ENCODE peak calls at places on chromosomes 3 and 15, in four cellular contexts. J is tibial artery; A is SJSA1; O is CD8-positive, alpha-beta T cell. C is an unnamed sample.

GRCh38 chr3:194148383-194148782 is 12.4 kb downstream of the HES1 start:
- DNase-seq in O (no peak), A (no peak), J (no peak), C (no peak)

GRCh38 chr15:49121901-49122300 is 33.5 kb downstream of the COPS2 start:
- DNase-seq in O (no peak), A (no peak), J (no peak), C (no peak)

GRCh38 chr3:139836656-139837464 is 98.1 kb upstream of the CLSTN2 start:
- DNase-seq in J (no peak), O (no peak), A (no peak), C (no peak)

GRCh38 chr3:9397331-9397910 is at the start of gene SETD5:
- DNase-seq in A (peak), J (peak), O (peak), C (peak)

GRCh38 chr3:12560505-12561188 is 3.8 kb downstream of the MKRN2 start:
- DNase-seq in J (no peak), A (no peak), O (no peak), C (no peak)

GRCh38 chr3:151219056-151219455 is 16.0 kb upstream of the GPR171 start:
- DNase-seq in J (no peak), A (no peak), O (no peak), C (no peak)

GRCh38 chr3:105791919-105792786 is 76.7 kb downstream of the CBLB start:
- DNase-seq in O (no peak), A (no peak), J (peak), C (no peak)

GRCh38 chr3:172626241-172626640 is 84.6 kb downstream of the NCEH1 start:
- DNase-seq in J (no peak), A (peak), O (no peak), C (no peak)

GRCh38 chr15:31023841-31024240 is 32.4 kb upstream of the MTMR10 start:
- DNase-seq in A (no peak), J (no peak), O (no peak), C (no peak)

GRCh38 chr15:32994810-32995424 is 199.6 kb downstream of the FMN1 start:
- DNase-seq in J (no peak), O (no peak), A (no peak), C (no peak)

GRCh38 chr3:165624761-165625160 is 212.5 kb downstream of the BCHE start:
- DNase-seq in O (no peak), J (no peak), A (no peak), C (no peak)

GRCh38 chr3:117756580-117756979 is 1047.0 kb downstream of the TUSC7 start:
- DNase-seq in O (no peak), J (no peak), A (no peak), C (no peak)

GRCh38 chr15:33720952-33721351 is 247.3 kb upstream of the CHRM5 start:
- DNase-seq in J (no peak), A (no peak), O (no peak), C (peak)

GRCh38 chr3:185661772-185662171 is 75.7 kb downstream of the SENP2 start:
- DNase-seq in O (no peak), J (no peak), A (peak), C (no peak)

GRCh38 chr3:132047209-132047608 is 12.4 kb upstream of the CPNE4 start:
- DNase-seq in O (no peak), J (no peak), A (no peak), C (no peak)

DNA sequence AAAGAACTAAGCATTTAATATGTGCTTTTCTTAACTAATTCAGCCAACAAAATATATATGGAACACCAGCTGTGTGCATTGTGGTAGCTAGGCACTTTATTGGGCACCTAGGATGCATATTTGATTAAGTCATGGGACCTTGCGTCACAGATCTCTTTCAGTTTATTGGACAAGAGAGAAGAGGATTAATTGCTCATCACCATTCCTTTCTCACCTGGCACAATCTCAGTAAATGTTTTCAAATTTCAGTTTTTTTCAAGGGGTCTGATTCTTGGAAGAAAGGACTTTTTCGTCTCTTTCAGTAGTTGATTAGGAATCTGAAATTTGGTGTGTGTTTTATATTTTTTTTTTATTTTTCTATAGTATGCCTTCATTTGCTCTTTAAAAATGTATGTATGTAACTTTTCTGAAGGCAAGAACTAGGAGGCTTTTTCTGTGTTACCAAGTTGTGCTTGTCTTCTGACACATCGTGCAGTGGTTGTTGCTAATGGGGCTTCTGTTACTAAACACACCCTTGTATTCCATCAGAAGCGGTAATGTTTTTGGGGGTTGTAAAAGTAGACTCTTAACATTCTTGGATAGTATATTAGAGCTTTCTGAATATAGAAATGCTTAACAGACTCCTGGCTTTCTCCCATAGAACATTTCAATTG is 2.2 kb downstream of the TIPARP start:
- DNase-seq in A (no peak), J (no peak), O (no peak), C (no peak)
- H3K4me3 ChIP-seq in A (peak), J (peak), O (no peak), C (peak)

GRCh38 chr15:63815796-63816533 is 17.8 kb downstream of the HERC1 start:
- DNase-seq in A (no peak), O (no peak), J (peak), C (no peak)

GRCh38 chr15:63818191-63818590 is 15.6 kb downstream of the HERC1 start:
- DNase-seq in A (no peak), J (no peak), O (no peak), C (no peak)

GRCh38 chr15:63820210-63820609 is 13.5 kb downstream of the HERC1 start:
- DNase-seq in O (no peak), J (no peak), A (no peak), C (no peak)

GRCh38 chr15:63819645-63820044 is 14.1 kb downstream of the HERC1 start:
- DNase-seq in A (no peak), O (no peak), J (no peak), C (no peak)

DNA sequence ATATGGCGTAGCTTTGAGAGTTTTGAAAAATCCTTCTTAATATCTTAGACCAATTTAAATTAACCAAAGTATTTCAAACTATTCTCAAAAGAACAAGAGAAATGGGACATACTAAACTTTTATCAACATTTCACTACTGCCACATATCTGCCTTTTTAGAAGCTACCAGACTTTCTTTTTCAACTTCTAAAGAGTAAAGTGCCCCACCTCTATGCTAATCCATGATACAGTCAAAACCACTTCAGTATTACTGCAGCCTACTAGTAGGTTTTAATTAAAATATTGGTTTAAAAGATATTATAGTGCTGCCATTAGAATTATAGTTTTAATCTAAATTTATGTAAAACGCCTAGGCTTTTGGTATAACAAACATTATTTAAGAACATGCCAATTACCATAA is 15.1 kb downstream of the HERC1 start:
- DNase-seq in O (no peak), J (no peak), A (no peak), C (no peak)
- H3K4me3 ChIP-seq in O (no peak), J (no peak), A (no peak), C (no peak)

GRCh38 chr3:187519428-187519890 is 150.7 kb downstream of the SST start:
- DNase-seq in A (no peak), J (no peak), O (no peak), C (no peak)

GRCh38 chr3:187522890-187523289 is 147.3 kb downstream of the SST start:
- DNase-seq in A (no peak), O (no peak), J (no peak), C (no peak)

GRCh38 chr3:187521546-187521945 is 148.6 kb downstream of the SST start:
- DNase-seq in J (no peak), O (no peak), A (no peak), C (no peak)

GRCh38 chr3:187520027-187520945 is 149.9 kb downstream of the SST start:
- DNase-seq in O (no peak), J (peak), A (no peak), C (no peak)

GRCh38 chr3:187522293-187522692 is 147.9 kb downstream of the SST start:
- DNase-seq in A (no peak), O (no peak), J (no peak), C (no peak)
- H3K4me3 ChIP-seq in A (no peak), O (no peak), J (no peak), C (no peak)

GRCh38 chr15:51982013-51982769 is 10.6 kb upstream of the LEO1 start:
- DNase-seq in J (no peak), O (peak), A (peak), C (peak)
- H3K4me3 ChIP-seq in J (peak), O (no peak), A (peak), C (peak)

DNA sequence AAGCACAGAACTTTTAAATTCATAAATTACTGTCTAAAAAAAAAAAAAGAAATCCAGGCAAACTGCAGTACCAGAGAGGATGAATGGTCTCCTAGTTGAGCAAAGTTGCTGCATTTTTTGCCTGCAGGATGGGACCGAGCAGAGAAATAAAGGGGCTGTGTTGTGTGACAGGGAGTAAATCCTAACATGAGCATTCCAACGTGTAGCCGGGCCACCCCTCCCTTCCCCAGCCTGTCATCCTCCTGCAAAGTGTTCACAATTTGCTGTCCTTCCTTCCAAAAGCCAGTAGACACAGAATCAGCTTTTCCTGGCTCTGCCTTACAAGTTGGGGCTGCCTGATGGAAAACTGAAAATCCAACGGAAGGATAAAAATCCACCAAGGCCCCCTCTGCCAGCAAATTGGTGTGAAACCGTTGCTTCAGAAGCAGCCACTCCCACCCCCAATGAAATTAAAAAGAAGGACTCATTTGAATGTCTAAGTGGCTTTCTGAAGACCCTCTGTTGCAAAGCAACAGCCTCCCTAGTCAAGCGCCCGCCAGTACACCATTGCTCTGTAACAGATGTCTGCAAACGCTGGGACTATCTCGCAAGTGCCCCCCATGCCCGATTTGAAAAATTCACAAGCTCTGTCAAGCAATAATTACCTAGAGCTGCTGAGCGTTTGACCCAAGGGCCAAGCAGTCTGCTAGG is 710 bp downstream of the FRMD4B start:
- DNase-seq in J (no peak), A (no peak), O (no peak), C (no peak)
- H3K4me3 ChIP-seq in J (peak), A (no peak), O (no peak), C (peak)

GRCh38 chr3:141076821-141077571 is 25.8 kb downstream of the SPSB4 start:
- DNase-seq in A (no peak), O (no peak), J (peak), C (no peak)

GRCh38 chr3:141078200-141078599 is 27.1 kb downstream of the SPSB4 start:
- DNase-seq in A (no peak), J (no peak), O (no peak), C (no peak)

GRCh38 chr3:141074529-141074928 is 23.4 kb downstream of the SPSB4 start:
- DNase-seq in A (no peak), O (no peak), J (no peak), C (no peak)

GRCh38 chr3:141077631-141078030 is 26.5 kb downstream of the SPSB4 start:
- DNase-seq in J (no peak), O (no peak), A (no peak), C (no peak)

DNA sequence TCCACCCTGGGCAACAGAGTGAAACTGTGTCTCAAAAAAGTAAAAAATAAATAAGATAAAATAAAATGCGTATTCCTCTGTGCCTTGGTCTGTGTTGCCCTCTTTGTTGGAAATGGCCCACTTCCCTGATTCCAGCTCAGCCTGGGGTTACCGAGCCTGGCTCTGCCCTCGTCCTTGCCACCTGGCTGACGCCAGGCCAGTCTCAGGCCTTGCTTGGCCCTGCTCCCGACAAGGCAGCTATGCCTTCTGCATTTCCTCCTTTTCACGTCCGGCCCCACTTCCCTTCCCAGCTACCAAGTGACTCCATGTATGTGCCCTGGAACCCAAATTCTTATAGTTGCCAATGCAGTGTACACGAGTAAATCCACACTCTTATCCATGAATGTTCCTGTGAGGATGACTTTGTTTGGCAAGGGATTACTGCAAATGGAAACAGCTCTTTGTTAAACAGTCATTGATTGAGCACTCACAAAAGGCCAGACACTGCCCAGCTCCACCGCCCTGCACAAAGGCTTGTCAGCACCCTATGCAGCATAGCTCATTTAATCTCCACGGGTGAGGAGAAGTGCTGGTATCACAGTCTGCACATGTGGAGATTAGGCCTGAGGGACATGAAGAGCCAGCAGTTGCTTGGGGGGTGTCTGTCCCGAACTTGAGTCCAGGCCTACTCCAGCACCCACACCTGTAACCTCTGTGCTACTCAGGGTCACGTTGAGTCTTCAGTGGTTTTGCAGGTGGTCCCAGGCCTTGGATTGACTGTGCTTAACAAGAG is 25.1 kb downstream of the SPSB4 start:
- DNase-seq in A (no peak), O (no peak), J (no peak), C (no peak)
- H3K4me3 ChIP-seq in A (no peak), O (no peak), J (peak), C (no peak)

DNA sequence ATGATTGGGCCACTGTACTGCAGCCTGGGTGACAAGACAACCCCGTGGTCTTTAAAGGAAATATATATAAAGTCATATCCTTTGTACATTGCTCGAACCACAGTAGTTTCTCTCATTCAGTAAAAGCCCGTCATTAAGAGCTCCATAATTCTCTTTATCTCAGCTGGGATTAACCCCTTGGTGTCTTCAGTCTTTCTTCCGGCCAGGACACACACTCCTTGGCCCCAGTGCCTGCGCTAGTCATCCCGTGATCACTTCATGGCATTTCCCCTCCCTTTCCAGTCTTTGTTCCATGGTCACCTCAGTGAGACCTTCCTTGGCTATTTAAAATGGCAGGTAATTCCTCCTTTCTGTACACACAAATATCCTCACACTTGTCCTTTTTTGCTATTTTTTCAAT is 3.3 kb downstream of the RPL35A start:
- DNase-seq in O (no peak), J (no peak), A (no peak), C (no peak)
- H3K4me3 ChIP-seq in O (no peak), J (no peak), A (no peak), C (peak)

GRCh38 chr3:50137567-50137966 is 17.6 kb upstream of the SEMA3F start:
- DNase-seq in O (no peak), J (no peak), A (no peak), C (no peak)

GRCh38 chr3:50139718-50140423 is 15.3 kb upstream of the SEMA3F start:
- DNase-seq in J (no peak), A (no peak), O (no peak), C (no peak)

GRCh38 chr3:50136714-50137405 is 18.3 kb upstream of the SEMA3F start:
- DNase-seq in J (no peak), A (no peak), O (no peak), C (no peak)

GRCh38 chr3:50139308-50139707 is 15.8 kb upstream of the SEMA3F start:
- DNase-seq in O (no peak), A (no peak), J (no peak), C (no peak)

DNA sequence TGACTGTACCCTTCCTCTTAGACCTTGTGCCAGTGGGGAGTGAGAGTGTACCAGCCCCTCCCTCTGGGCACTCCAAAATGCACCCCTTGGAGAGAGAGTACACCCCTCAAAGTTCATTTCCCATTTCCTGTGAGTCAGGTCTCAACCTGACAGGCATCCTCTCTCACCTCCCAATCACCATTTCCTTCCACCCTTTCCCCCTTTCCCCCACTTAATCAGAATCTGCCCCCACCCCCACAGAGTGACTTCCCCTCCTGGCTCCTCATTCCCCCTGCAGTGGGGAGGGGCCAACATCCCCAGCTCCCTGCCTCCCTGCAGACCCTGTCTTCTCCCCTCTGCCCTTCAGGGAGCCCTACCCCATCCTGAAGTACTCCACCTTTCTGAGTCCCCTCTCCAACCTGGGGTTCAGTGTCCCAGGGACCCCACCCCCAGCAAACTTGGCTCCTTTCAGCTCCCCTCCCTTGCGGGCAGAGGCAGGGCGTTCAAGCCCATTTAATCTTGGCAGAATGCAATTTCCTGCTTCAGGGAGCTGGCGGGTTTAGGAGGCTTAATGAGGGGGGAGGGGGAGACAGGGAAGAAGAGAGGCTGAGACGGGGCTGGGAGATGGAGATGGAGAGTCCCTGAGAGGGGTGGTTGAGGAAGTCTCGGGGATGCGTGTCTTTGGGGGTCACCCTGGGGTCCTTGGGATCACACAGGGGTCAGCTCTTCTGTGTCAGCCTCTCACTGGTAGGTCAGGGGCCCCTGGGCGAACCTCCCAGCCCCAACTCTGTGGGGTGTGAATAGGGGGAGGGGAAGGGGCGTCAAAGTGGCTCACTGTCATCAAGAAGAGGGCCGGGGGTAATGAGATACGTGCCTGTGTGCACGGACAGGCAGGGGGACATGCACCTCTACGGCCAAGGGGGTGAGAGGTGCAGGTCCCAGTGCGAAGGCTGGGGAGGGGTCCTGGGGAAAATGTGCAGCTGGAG is 16.6 kb upstream of the SEMA3F start:
- DNase-seq in O (no peak), A (no peak), J (no peak), C (no peak)
- H3K4me3 ChIP-seq in O (no peak), A (no peak), J (no peak), C (peak)